ENCODE peak calls at places on chromosomes 2 and 18, in five cellular contexts. F is GM12878, P is IMR-90, J is K562, D is HepG2. E is an unnamed sample.

GRCh38 chr2:25276569-25277465 is 64.9 kb downstream of the DNMT3A start:
- DNase-seq in P (no peak), J (peak), D (no peak), F (no peak), E (peak)

GRCh38 chr2:37219046-37219445 is 12.3 kb downstream of the CEBPZ start:
- DNase-seq in F (no peak), D (no peak), P (no peak), J (no peak), E (no peak)

GRCh38 chr18:32301976-32302743 is 112.3 kb downstream of the MEP1B start:
- DNase-seq in J (no peak), F (no peak), D (no peak), P (peak), E (peak)

GRCh38 chr2:209519911-209520310 is 96.1 kb downstream of the MAP2 start:
- DNase-seq in P (no peak), D (no peak), J (no peak), F (no peak), E (no peak)

GRCh38 chr2:180728928-180729559 is 251.4 kb upstream of the UBE2E3 start:
- DNase-seq in P (peak), F (no peak), J (no peak), D (no peak), E (no peak)

GRCh38 chr2:120910956-120911951 is 175.6 kb downstream of the GLI2 start:
- DNase-seq in P (peak), J (no peak), F (no peak), D (no peak), E (no peak)

GRCh38 chr2:175439416-175439815 is 257.9 kb upstream of the ATP5MC3 start:
- DNase-seq in P (no peak), F (no peak), J (no peak), D (peak), E (no peak)

GRCh38 chr2:194867328-194867727 is 789.7 kb upstream of the SLC39A10 start:
- DNase-seq in F (no peak), P (no peak), D (no peak), J (no peak), E (peak)

GRCh38 chr2:171342014-171342413 is 91.8 kb downstream of the METTL8 start:
- DNase-seq in D (no peak), F (no peak), P (no peak), J (no peak), E (no peak)

GRCh38 chr2:231000211-231000904 is 4.4 kb downstream of the SPATA3 start:
- DNase-seq in F (no peak), D (peak), J (no peak), P (no peak), E (peak)

GRCh38 chr2:63081404-63081803 is 30.8 kb downstream of the OTX1 start:
- DNase-seq in F (no peak), D (no peak), P (no peak), J (no peak), E (no peak)

GRCh38 chr2:73163522-73164367 is 38.6 kb upstream of the NOTO start:
- DNase-seq in D (peak), F (no peak), P (peak), J (peak), E (peak)

GRCh38 chr2:128301501-128301966 is 17.1 kb downstream of the HS6ST1 start:
- DNase-seq in P (peak), D (no peak), F (no peak), J (no peak), E (no peak)

GRCh38 chr2:105827351-105828096 is 82.8 kb downstream of the NCK2 start:
- DNase-seq in P (no peak), F (no peak), J (no peak), D (no peak), E (no peak)

GRCh38 chr2:84959045-84959493 is 11.9 kb upstream of the KCMF1 start:
- DNase-seq in P (peak), J (no peak), F (no peak), D (no peak), E (no peak)

GRCh38 chr2:58475756-58476155 is 234.6 kb upstream of the FANCL start:
- DNase-seq in J (no peak), P (no peak), D (no peak), F (no peak), E (no peak)

GRCh38 chr2:46073540-46074018 is 223.6 kb upstream of the EPAS1 start:
- DNase-seq in D (peak), F (no peak), J (no peak), P (peak), E (peak)

GRCh38 chr2:39845460-39846146 is 66.5 kb upstream of the THUMPD2 start:
- DNase-seq in P (peak), D (no peak), F (no peak), J (no peak), E (no peak)
- TF ChIP-seq MXI1 in P (no peak), D (no peak), F (no peak), J (no peak), E (no peak)

DNA sequence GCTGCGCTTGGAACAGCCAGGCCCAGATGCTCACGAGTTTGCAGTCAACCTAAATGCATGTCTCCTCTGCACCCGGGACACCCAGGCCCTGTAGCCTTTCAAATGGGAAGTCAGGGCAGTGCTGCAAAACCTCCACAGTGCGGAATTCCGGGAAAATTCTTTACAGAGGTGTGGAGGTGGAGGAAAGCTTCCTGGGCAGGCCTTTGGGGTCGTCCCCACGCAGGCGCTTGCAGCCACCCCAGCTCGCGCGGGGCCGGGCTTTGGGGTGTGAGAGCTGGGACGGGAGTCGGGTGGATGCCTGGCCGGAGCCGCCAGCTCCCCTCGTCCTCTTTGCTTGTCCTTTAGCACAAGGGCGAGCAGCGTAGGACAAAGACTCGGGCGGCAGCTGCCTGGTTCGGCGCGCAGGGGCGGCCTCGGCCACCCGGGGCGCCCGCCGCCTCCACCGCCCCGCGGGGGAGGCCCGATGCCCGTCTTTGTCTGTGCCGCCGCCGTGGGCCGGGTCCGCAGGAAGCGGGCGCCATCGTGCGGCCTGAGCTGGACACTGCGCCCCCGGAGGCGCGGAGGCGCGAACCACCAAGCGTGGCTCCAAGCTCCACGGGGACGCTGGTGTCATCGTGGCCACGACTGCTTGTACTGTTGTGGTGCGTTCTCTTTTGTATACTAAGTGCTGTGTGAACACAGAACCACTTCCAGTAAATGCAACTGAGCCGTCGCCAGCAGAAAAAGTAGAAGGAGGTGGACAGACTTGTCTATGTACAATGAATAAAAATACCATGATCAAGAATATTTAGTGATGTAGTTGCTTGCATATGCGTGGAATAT is 28.2 kb upstream of the BCL11A start:
- DNase-seq in D (peak), P (peak), J (peak), F (no peak), E (peak)
- TF ChIP-seq MXI1 in D (peak), P (no peak), J (no peak), F (no peak), E (no peak)

GRCh38 chr18:26637324-26637723 is 89.0 kb upstream of the KCTD1 start:
- DNase-seq in J (no peak), F (no peak), P (no peak), D (no peak), E (no peak)
- TF ChIP-seq MXI1 in J (no peak), F (no peak), P (no peak), D (no peak), E (no peak)

GRCh38 chr2:205814039-205814364 is 131.7 kb downstream of the NRP2 start:
- DNase-seq in F (no peak), D (no peak), P (no peak), J (no peak), E (no peak)
- TF ChIP-seq MXI1 in F (no peak), D (no peak), P (no peak), J (no peak), E (no peak)

E was measured in SK-N-SH.